ENCODE peak calls at places on chromosomes 13 and 19, in six cellular contexts. Y is thoracic aorta; Z is CD4-positive, alpha-beta memory T cell; S is RWPE1; G is RWPE2; K is body of pancreas. E is an unnamed sample.

GRCh38 chr13:32446220-32446619 is 18.3 kb upstream of the N4BP2L1 start:
- DNase-seq in Y (no peak), K (no peak), G (no peak), Z (no peak), S (no peak), E (no peak)

GRCh38 chr19:46115396-46116109 is 8.9 kb downstream of the IGFL3 start:
- DNase-seq in G (no peak), Z (no peak), K (peak), Y (no peak), S (peak), E (peak)

GRCh38 chr13:96817336-96817941 is 176.8 kb downstream of the OXGR1 start:
- DNase-seq in Z (no peak), S (no peak), Y (no peak), G (no peak), K (no peak), E (no peak)

GRCh38 chr19:3346677-3347353 is 19.6 kb upstream of the NFIC start:
- DNase-seq in Z (no peak), G (no peak), Y (no peak), K (peak), S (no peak), E (no peak)

GRCh38 chr13:46355906-46356305 is 31.1 kb downstream of the RUBCNL start:
- DNase-seq in K (no peak), Y (no peak), Z (no peak), S (no peak), G (no peak), E (no peak)

GRCh38 chr19:3851254-3852176 is 17.3 kb downstream of the ZFR2 start:
- DNase-seq in S (no peak), Z (no peak), Y (no peak), K (no peak), G (no peak), E (no peak)

GRCh38 chr19:10471909-10472308 is 31.2 kb downstream of the KEAP1 start:
- DNase-seq in G (no peak), S (no peak), Y (no peak), Z (peak), K (no peak), E (no peak)

GRCh38 chr19:38505958-38506357 is 72.5 kb downstream of the RYR1 start:
- DNase-seq in S (no peak), G (no peak), K (no peak), Y (no peak), Z (no peak), E (no peak)

GRCh38 chr13:31433756-31434155 is 234.0 kb downstream of the B3GLCT start:
- DNase-seq in Z (no peak), G (no peak), Y (no peak), S (no peak), K (no peak), E (no peak)

GRCh38 chr13:26964278-26965057 is 203.9 kb upstream of the GPR12 start:
- DNase-seq in Z (no peak), G (no peak), Y (no peak), K (peak), S (no peak), E (peak)

GRCh38 chr19:48752511-48753365 is at the start of gene FUT1:
- DNase-seq in S (peak), Y (no peak), G (peak), K (peak), Z (peak), E (peak)

GRCh38 chr19:31125071-31125470 is 224.2 kb downstream of the TSHZ3 start:
- DNase-seq in Z (no peak), K (no peak), S (no peak), Y (no peak), G (no peak), E (no peak)

GRCh38 chr13:31035162-31035951 is 102.9 kb downstream of the TEX26 start:
- DNase-seq in Z (no peak), G (no peak), Y (no peak), S (no peak), K (no peak), E (no peak)

GRCh38 chr13:74062933-74063332 is 71.3 kb downstream of the KLF12 start:
- DNase-seq in Y (peak), S (no peak), Z (no peak), K (peak), G (no peak), E (no peak)

GRCh38 chr13:113633485-113633873 is 24.5 kb downstream of the ATP4B start:
- DNase-seq in G (peak), S (no peak), Z (no peak), K (no peak), Y (no peak), E (no peak)

GRCh38 chr13:19561585-19561984 is 253 bp upstream of the TPTE2 start:
- DNase-seq in S (no peak), G (no peak), K (no peak), Z (no peak), Y (no peak), E (no peak)

GRCh38 chr19:10828981-10829821 is 6.8 kb downstream of the TMED1 start:
- DNase-seq in Z (no peak), K (no peak), Y (no peak), S (no peak), G (no peak), E (no peak)

GRCh38 chr19:52592301-52592700 is 22.2 kb downstream of the ZNF701 start:
- DNase-seq in Y (no peak), Z (no peak), S (no peak), K (no peak), G (no peak), E (no peak)

GRCh38 chr13:80572867-80573266 is 231.9 kb upstream of the SPRY2 start:
- DNase-seq in S (no peak), K (no peak), Z (no peak), G (no peak), Y (no peak), E (no peak)

GRCh38 chr19:40224342-40225148 is 1.9 kb downstream of the CCNP start:
- DNase-seq in S (peak), Z (no peak), Y (no peak), K (no peak), G (peak), E (no peak)

GRCh38 chr13:20514866-20515265 is 10.8 kb downstream of the CRYL1 start:
- DNase-seq in K (no peak), G (no peak), Y (no peak), S (no peak), Z (no peak), E (no peak)

GRCh38 chr13:28043224-28043623 is 54.7 kb upstream of the URAD start:
- DNase-seq in Y (no peak), S (no peak), Z (no peak), K (no peak), G (no peak), E (no peak)

GRCh38 chr19:49491030-49491803 is 3.8 kb downstream of the RPL13A start:
- DNase-seq in G (no peak), Z (no peak), K (no peak), Y (no peak), S (no peak), E (no peak)

GRCh38 chr13:37960427-37960826 is 90.9 kb upstream of the TRPC4 start:
- DNase-seq in G (no peak), S (no peak), Z (no peak), Y (no peak), K (no peak), E (no peak)

GRCh38 chr13:109698779-109699178 is 87.6 kb downstream of the IRS2 start:
- DNase-seq in Z (no peak), K (no peak), G (no peak), S (peak), Y (no peak), E (no peak)

GRCh38 chr19:33214621-33215020 is 11.0 kb downstream of the SLC7A10 start:
- DNase-seq in Y (no peak), G (no peak), S (no peak), K (no peak), Z (no peak), E (no peak)

GRCh38 chr19:29812080-29812880 is 489 bp downstream of the CCNE1 start:
- DNase-seq in Z (peak), K (peak), Y (no peak), S (no peak), G (no peak), E (no peak)

GRCh38 chr13:75792526-75793187 is 156.5 kb downstream of the LMO7 start:
- DNase-seq in K (peak), S (no peak), Z (no peak), G (no peak), Y (no peak), E (no peak)

GRCh38 chr19:17129377-17129776 is 53.8 kb downstream of the MYO9B start:
- DNase-seq in Z (no peak), Y (no peak), S (no peak), K (no peak), G (no peak), E (no peak)

E was measured in NCI-H2107.